ENCODE peak calls at places on chromosomes 1 and 21, in eight cellular contexts. Z is NCI-H446 treated with DMSO at 0.1 percent for 48 hours, U is HTR-8/SVneo, L is GM20000, D is frontal cortex, K is psoas muscle, C is cardiac muscle cell, A is mucosa of gallbladder. I is an unnamed sample.

GRCh38 chr1:247365023-247365422 is 33.4 kb upstream of the ZNF496 start:
- DNase-seq in K (no peak), L (no peak), C (no peak), A (no peak), D (no peak), Z (no peak), U (no peak), I (no peak)

GRCh38 chr1:43711049-43711448 is 3.7 kb downstream of the ST3GAL3 start:
- DNase-seq in U (peak; percentile 18), L (no peak), D (no peak), Z (no peak), C (no peak), K (no peak), A (no peak), I (no peak)

GRCh38 chr1:160209656-160210046 is 4.5 kb downstream of the PEA15 start:
- DNase-seq in C (peak; percentile 78), Z (no peak), L (no peak), K (peak; percentile 67), A (peak; percentile 51), U (no peak), D (no peak), I (no peak)

GRCh38 chr1:110674337-110675059 is at the start of gene KCNA3:
- DNase-seq in K (peak; percentile 58), Z (no peak), D (peak; percentile 61), A (no peak), C (peak; percentile 65), U (no peak), L (peak; percentile 79), I (no peak)

GRCh38 chr1:27529638-27530018 is 39.7 kb upstream of the WASF2 start:
- DNase-seq in U (no peak), L (no peak), A (no peak), K (no peak), D (no peak), Z (no peak), C (no peak), I (no peak)

GRCh38 chr1:184910596-184910995 is 63.7 kb downstream of the NIBAN1 start:
- DNase-seq in L (no peak), Z (no peak), A (peak; percentile 40), K (peak; percentile 82), U (no peak), D (no peak), C (no peak), I (no peak)

GRCh38 chr1:180646547-180646946 is 14.7 kb downstream of the XPR1 start:
- DNase-seq in U (no peak), A (no peak), Z (no peak), L (no peak), D (no peak), C (no peak), K (no peak), I (peak; percentile 32)

GRCh38 chr1:87094238-87094637 is 179.8 kb downstream of the HS2ST1 start:
- DNase-seq in L (no peak), Z (no peak), C (no peak), A (no peak), K (no peak), D (no peak), U (no peak), I (no peak)

GRCh38 chr1:94463765-94464330 is 45.7 kb downstream of the ABCD3 start:
- DNase-seq in Z (peak; percentile 27), C (no peak), D (no peak), U (peak; percentile 21), K (no peak), A (peak; percentile 18), L (peak; percentile 23), I (no peak)

GRCh38 chr1:59015708-59016107 is 231.9 kb upstream of the JUN start:
- DNase-seq in A (no peak), D (no peak), C (no peak), L (no peak), U (peak; percentile 45), K (no peak), Z (peak; percentile 20), I (no peak)

GRCh38 chr1:226649780-226650179 is 89.3 kb downstream of the ITPKB start:
- DNase-seq in D (no peak), Z (no peak), C (peak; percentile 35), U (no peak), L (no peak), A (no peak), K (peak; percentile 44), I (no peak)

GRCh38 chr1:117657031-117657430 is 51.2 kb downstream of the TENT5C start:
- DNase-seq in D (no peak), Z (no peak), U (peak; percentile 65), C (no peak), L (no peak), A (no peak), K (peak; percentile 69), I (no peak)

GRCh38 chr1:208731976-208732821 is 488.0 kb upstream of the PLXNA2 start:
- DNase-seq in Z (peak; percentile 65), A (no peak), D (no peak), K (no peak), C (no peak), U (no peak), L (peak; percentile 63), I (peak; percentile 24)

GRCh38 chr1:119840745-119841144 is 29.5 kb upstream of the REG4 start:
- DNase-seq in K (no peak), C (peak; percentile 17), U (no peak), A (no peak), D (no peak), Z (no peak), L (no peak), I (no peak)

GRCh38 chr1:171142451-171143121 is 42.5 kb upstream of the FMO2 start:
- DNase-seq in A (peak; percentile 29), U (no peak), K (no peak), L (no peak), D (no peak), C (no peak), Z (no peak), I (no peak)

GRCh38 chr1:231770776-231771175 is 144.2 kb downstream of the DISC1 start:
- DNase-seq in D (no peak), L (no peak), A (no peak), Z (no peak), U (no peak), K (peak; percentile 53), C (no peak), I (no peak)

GRCh38 chr1:156726549-156727226 is 1.6 kb upstream of the METTL25B start:
- DNase-seq in U (no peak), Z (peak; percentile 47), A (peak; percentile 47), L (peak; percentile 78), K (no peak), C (peak; percentile 65), D (peak; percentile 58), I (no peak)

GRCh38 chr21:33734326-33734725 is 92.0 kb downstream of the ITSN1 start:
- DNase-seq in L (no peak), C (no peak), K (no peak), D (no peak), U (no peak), A (no peak), Z (no peak), I (no peak)

GRCh38 chr21:31557421-31557955 is 102.0 kb upstream of the SOD1 start:
- DNase-seq in L (no peak), D (no peak), K (no peak), A (no peak), C (peak; percentile 33), U (no peak), Z (no peak), I (no peak)